ENCODE peak calls at places on chromosomes 7 and 10, in nine cellular contexts. One of them, this sample, is unnamed.

GRCh38 chr7:46071076-46071475 is 150.0 kb upstream of the IGFBP3 start:
- DNase-seq in transverse colon: no peak
- DNase-seq in fibroblast of the aortic adventitia: peak; percentile 81
- DNase-seq in upper lobe of right lung: no peak
- DNase-seq in colonic mucosa: no peak
- DNase-seq in gastrocnemius medialis: no peak
- DNase-seq in BE2C: no peak
- DNase-seq in keratinocyte: no peak
- DNase-seq in prostate gland: no peak
- DNase-seq in this sample: no peak

GRCh38 chr10:70445718-70446485 is 4.4 kb upstream of the NODAL start:
- DNase-seq in fibroblast of the aortic adventitia: peak; percentile 51
- DNase-seq in BE2C: no peak
- DNase-seq in transverse colon: no peak
- DNase-seq in colonic mucosa: no peak
- DNase-seq in keratinocyte: no peak
- DNase-seq in prostate gland: no peak
- DNase-seq in gastrocnemius medialis: no peak
- DNase-seq in upper lobe of right lung: no peak
- DNase-seq in this sample: no peak

GRCh38 chr10:123507298-123507697 is 158.9 kb upstream of the GPR26 start:
- DNase-seq in upper lobe of right lung: no peak
- DNase-seq in BE2C: no peak
- DNase-seq in keratinocyte: no peak
- DNase-seq in colonic mucosa: no peak
- DNase-seq in transverse colon: no peak
- DNase-seq in gastrocnemius medialis: no peak
- DNase-seq in fibroblast of the aortic adventitia: no peak
- DNase-seq in prostate gland: no peak
- DNase-seq in this sample: no peak

GRCh38 chr10:8301831-8302230 is 247.3 kb downstream of the GATA3 start:
- DNase-seq in BE2C: peak; percentile 36
- DNase-seq in fibroblast of the aortic adventitia: no peak
- DNase-seq in prostate gland: no peak
- DNase-seq in colonic mucosa: no peak
- DNase-seq in gastrocnemius medialis: no peak
- DNase-seq in transverse colon: no peak
- DNase-seq in upper lobe of right lung: no peak
- DNase-seq in keratinocyte: no peak
- DNase-seq in this sample: no peak

GRCh38 chr7:147173883-147174282 is 1057.3 kb downstream of the CNTNAP2 start:
- DNase-seq in BE2C: no peak
- DNase-seq in prostate gland: no peak
- DNase-seq in gastrocnemius medialis: no peak
- DNase-seq in colonic mucosa: no peak
- DNase-seq in transverse colon: no peak
- DNase-seq in keratinocyte: no peak
- DNase-seq in fibroblast of the aortic adventitia: no peak
- DNase-seq in upper lobe of right lung: no peak
- DNase-seq in this sample: no peak

GRCh38 chr7:44438851-44439250 is 51.6 kb downstream of the NUDCD3 start:
- DNase-seq in upper lobe of right lung: no peak
- DNase-seq in prostate gland: no peak
- DNase-seq in gastrocnemius medialis: no peak
- DNase-seq in transverse colon: no peak
- DNase-seq in colonic mucosa: no peak
- DNase-seq in fibroblast of the aortic adventitia: no peak
- DNase-seq in keratinocyte: no peak
- DNase-seq in BE2C: no peak
- DNase-seq in this sample: no peak

GRCh38 chr7:117269895-117270294 is 53.0 kb downstream of the WNT2 start:
- DNase-seq in BE2C: no peak
- DNase-seq in transverse colon: no peak
- DNase-seq in colonic mucosa: no peak
- DNase-seq in fibroblast of the aortic adventitia: peak; percentile 89
- DNase-seq in gastrocnemius medialis: no peak
- DNase-seq in keratinocyte: no peak
- DNase-seq in prostate gland: no peak
- DNase-seq in upper lobe of right lung: no peak
- DNase-seq in this sample: no peak

GRCh38 chr10:87862644-87863101 is 660 bp downstream of the KLLN start:
- DNase-seq in transverse colon: no peak
- DNase-seq in gastrocnemius medialis: no peak
- DNase-seq in upper lobe of right lung: no peak
- DNase-seq in BE2C: no peak
- DNase-seq in prostate gland: no peak
- DNase-seq in keratinocyte: no peak
- DNase-seq in colonic mucosa: no peak
- DNase-seq in fibroblast of the aortic adventitia: no peak
- DNase-seq in this sample: no peak

GRCh38 chr10:46079831-46080585 is 33.9 kb upstream of the MSMB start:
- DNase-seq in colonic mucosa: no peak
- DNase-seq in gastrocnemius medialis: no peak
- DNase-seq in transverse colon: no peak
- DNase-seq in fibroblast of the aortic adventitia: peak; percentile 3
- DNase-seq in keratinocyte: no peak
- DNase-seq in prostate gland: no peak
- DNase-seq in upper lobe of right lung: no peak
- DNase-seq in BE2C: no peak
- DNase-seq in this sample: no peak

GRCh38 chr10:26621889-26622681 is 75.4 kb upstream of the PDSS1 start:
- DNase-seq in colonic mucosa: peak; percentile 47
- DNase-seq in transverse colon: peak; percentile 67
- DNase-seq in prostate gland: peak; percentile 16
- DNase-seq in keratinocyte: no peak
- DNase-seq in fibroblast of the aortic adventitia: peak; percentile 5
- DNase-seq in upper lobe of right lung: peak; percentile 84
- DNase-seq in BE2C: no peak
- DNase-seq in gastrocnemius medialis: peak; percentile 19
- DNase-seq in this sample: no peak

GRCh38 chr10:113563306-113564088 is 10.6 kb downstream of the HABP2 start:
- DNase-seq in BE2C: peak; percentile 80
- DNase-seq in keratinocyte: peak; percentile 7
- DNase-seq in prostate gland: peak; percentile 70
- DNase-seq in fibroblast of the aortic adventitia: peak; percentile 62
- DNase-seq in colonic mucosa: peak; percentile 84
- DNase-seq in gastrocnemius medialis: peak; percentile 66
- DNase-seq in upper lobe of right lung: peak; percentile 88
- DNase-seq in transverse colon: peak; percentile 81
- DNase-seq in this sample: no peak

GRCh38 chr10:116490028-116490662 is 55.6 kb upstream of the PNLIP start:
- DNase-seq in colonic mucosa: no peak
- DNase-seq in transverse colon: no peak
- DNase-seq in BE2C: no peak
- DNase-seq in gastrocnemius medialis: no peak
- DNase-seq in fibroblast of the aortic adventitia: peak; percentile 26
- DNase-seq in keratinocyte: no peak
- DNase-seq in upper lobe of right lung: no peak
- DNase-seq in prostate gland: no peak
- DNase-seq in this sample: no peak

GRCh38 chr7:154953006-154953684 is 49.8 kb downstream of the PAXIP1 start:
- DNase-seq in keratinocyte: no peak
- DNase-seq in upper lobe of right lung: peak; percentile 85
- DNase-seq in prostate gland: no peak
- DNase-seq in BE2C: peak; percentile 79
- DNase-seq in colonic mucosa: peak; percentile 65
- DNase-seq in fibroblast of the aortic adventitia: peak; percentile 50
- DNase-seq in gastrocnemius medialis: peak; percentile 19
- DNase-seq in transverse colon: peak; percentile 70
- DNase-seq in this sample: no peak

GRCh38 chr10:122748496-122748895 is 48.9 kb upstream of the C10orf120 start:
- DNase-seq in fibroblast of the aortic adventitia: no peak
- DNase-seq in prostate gland: no peak
- DNase-seq in upper lobe of right lung: no peak
- DNase-seq in transverse colon: no peak
- DNase-seq in BE2C: no peak
- DNase-seq in gastrocnemius medialis: no peak
- DNase-seq in keratinocyte: no peak
- DNase-seq in colonic mucosa: no peak
- DNase-seq in this sample: no peak

GRCh38 chr7:100745184-100745583 is 11.8 kb downstream of the ZAN start:
- DNase-seq in upper lobe of right lung: peak; percentile 73
- DNase-seq in prostate gland: no peak
- DNase-seq in colonic mucosa: no peak
- DNase-seq in gastrocnemius medialis: peak; percentile 15
- DNase-seq in keratinocyte: no peak
- DNase-seq in fibroblast of the aortic adventitia: peak; percentile 60
- DNase-seq in BE2C: peak; percentile 46
- DNase-seq in transverse colon: peak; percentile 17
- DNase-seq in this sample: no peak
- H3K4me3 ChIP-seq in upper lobe of right lung: peak overlapping the region; percentile 45
- H3K4me3 ChIP-seq in prostate gland: peak overlapping the region; percentile 25
- H3K4me3 ChIP-seq in colonic mucosa: no peak overlapping the region
- H3K4me3 ChIP-seq in gastrocnemius medialis: no peak overlapping the region
- H3K4me3 ChIP-seq in keratinocyte: no peak overlapping the region
- H3K4me3 ChIP-seq in fibroblast of the aortic adventitia: peak overlapping the region; percentile 53
- H3K4me3 ChIP-seq in BE2C: peak overlapping the region; percentile 16
- H3K4me3 ChIP-seq in transverse colon: peak overlapping the region; percentile 44
- H3K4me3 ChIP-seq in this sample: peak overlapping the region; percentile 11

DNA sequence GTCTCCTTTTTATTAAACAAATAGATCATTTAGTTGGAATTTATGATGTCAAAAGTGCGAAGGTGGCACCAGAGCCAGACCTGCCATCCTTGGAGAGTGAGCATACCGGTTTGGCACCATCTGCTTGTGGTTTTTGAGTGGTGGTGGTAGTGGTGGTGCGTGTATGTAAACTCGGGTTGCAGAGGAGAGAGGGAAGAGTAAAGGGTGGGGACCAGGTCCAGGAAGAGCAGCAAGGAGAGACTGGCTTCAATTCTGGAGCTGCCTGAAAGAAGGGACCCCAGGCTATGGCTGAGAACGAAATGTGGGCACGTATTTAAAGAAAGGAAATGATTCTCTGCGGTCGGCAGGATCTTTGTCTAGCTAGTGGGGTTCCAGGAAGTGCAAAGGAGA is 547 bp upstream of the GOLGA7B start:
- DNase-seq in transverse colon: peak; percentile 20
- DNase-seq in fibroblast of the aortic adventitia: no peak
- DNase-seq in prostate gland: no peak
- DNase-seq in gastrocnemius medialis: no peak
- DNase-seq in keratinocyte: no peak
- DNase-seq in upper lobe of right lung: peak; percentile 55
- DNase-seq in BE2C: no peak
- DNase-seq in colonic mucosa: peak; percentile 39
- DNase-seq in this sample: no peak
- H3K4me3 ChIP-seq in transverse colon: peak overlapping the region; percentile 73
- H3K4me3 ChIP-seq in fibroblast of the aortic adventitia: no peak overlapping the region
- H3K4me3 ChIP-seq in prostate gland: peak overlapping the region; percentile 51
- H3K4me3 ChIP-seq in gastrocnemius medialis: peak overlapping the region; percentile 65
- H3K4me3 ChIP-seq in keratinocyte: peak overlapping the region; percentile 79
- H3K4me3 ChIP-seq in upper lobe of right lung: peak overlapping the region; percentile 54
- H3K4me3 ChIP-seq in BE2C: peak overlapping the region; percentile 59
- H3K4me3 ChIP-seq in colonic mucosa: peak overlapping the region; percentile 50
- H3K4me3 ChIP-seq in this sample: peak overlapping the region; percentile 44

GRCh38 chr10:133442191-133442966 is 11.4 kb upstream of the SCART1 start:
- DNase-seq in gastrocnemius medialis: peak; percentile 6
- DNase-seq in prostate gland: no peak
- DNase-seq in colonic mucosa: peak; percentile 15
- DNase-seq in fibroblast of the aortic adventitia: no peak
- DNase-seq in BE2C: no peak
- DNase-seq in transverse colon: no peak
- DNase-seq in keratinocyte: no peak
- DNase-seq in upper lobe of right lung: peak; percentile 51
- DNase-seq in this sample: no peak

GRCh38 chr10:133445268-133445732 is 8.4 kb upstream of the SCART1 start:
- DNase-seq in prostate gland: peak; percentile 3
- DNase-seq in keratinocyte: no peak
- DNase-seq in BE2C: no peak
- DNase-seq in upper lobe of right lung: no peak
- DNase-seq in fibroblast of the aortic adventitia: no peak
- DNase-seq in transverse colon: no peak
- DNase-seq in colonic mucosa: peak; percentile 16
- DNase-seq in gastrocnemius medialis: peak; percentile 6
- DNase-seq in this sample: no peak

GRCh38 chr10:133445751-133446708 is 7.7 kb upstream of the SCART1 start:
- DNase-seq in gastrocnemius medialis: peak; percentile 5
- DNase-seq in transverse colon: no peak
- DNase-seq in upper lobe of right lung: no peak
- DNase-seq in prostate gland: no peak
- DNase-seq in keratinocyte: no peak
- DNase-seq in fibroblast of the aortic adventitia: no peak
- DNase-seq in BE2C: no peak
- DNase-seq in colonic mucosa: no peak
- DNase-seq in this sample: no peak

GRCh38 chr10:133442967-133443924 is 10.5 kb upstream of the SCART1 start:
- DNase-seq in transverse colon: no peak
- DNase-seq in gastrocnemius medialis: peak; percentile 9
- DNase-seq in upper lobe of right lung: peak; percentile 41
- DNase-seq in colonic mucosa: peak; percentile 10
- DNase-seq in keratinocyte: no peak
- DNase-seq in prostate gland: no peak
- DNase-seq in fibroblast of the aortic adventitia: no peak
- DNase-seq in BE2C: no peak
- DNase-seq in this sample: no peak

DNA sequence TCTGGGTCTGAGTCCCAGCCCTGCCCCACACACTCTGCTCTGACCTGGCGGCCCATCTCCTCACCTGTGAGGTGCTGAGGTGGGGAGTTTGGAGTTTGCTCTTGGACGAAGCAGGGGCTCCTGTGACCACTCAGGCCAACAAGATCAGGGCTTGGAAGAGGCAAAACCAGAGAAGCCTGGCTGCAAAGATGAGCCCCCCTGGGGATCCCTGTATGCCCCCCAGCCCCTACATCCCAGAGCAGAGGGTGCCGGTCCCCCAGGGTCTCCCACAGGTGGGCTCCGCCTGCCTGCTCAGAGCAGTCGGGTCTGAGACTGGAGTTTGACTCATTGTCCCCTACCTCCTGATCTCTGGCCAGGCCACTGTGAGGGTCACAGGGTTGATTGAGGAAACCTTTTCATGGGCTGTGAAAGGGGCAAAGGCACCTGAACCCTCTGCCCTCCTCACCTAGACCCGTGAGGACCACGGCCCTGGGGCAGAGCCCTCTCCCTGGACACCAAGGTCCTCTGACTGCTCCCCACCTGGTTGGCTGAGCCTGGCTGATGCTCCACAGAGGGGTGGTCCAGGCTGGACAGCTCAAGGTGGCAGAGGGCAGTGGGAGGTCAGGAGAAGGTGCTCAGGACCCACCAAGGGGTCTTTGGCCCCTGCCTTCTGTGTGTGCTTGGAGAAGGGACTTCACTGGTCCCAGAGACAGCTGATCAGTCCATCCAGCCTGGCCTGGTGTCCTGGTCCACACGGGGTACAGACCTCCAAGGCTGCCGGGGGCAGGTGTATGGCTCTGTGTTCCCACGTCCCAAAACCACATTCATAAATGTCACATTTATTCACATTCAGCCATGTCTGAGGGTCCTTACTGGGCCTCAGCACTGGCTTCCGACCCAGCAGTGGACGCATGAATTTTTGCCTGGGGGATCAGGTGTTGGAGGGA is 9.1 kb upstream of the SCART1 start:
- DNase-seq in keratinocyte: no peak
- DNase-seq in upper lobe of right lung: no peak
- DNase-seq in colonic mucosa: no peak
- DNase-seq in prostate gland: no peak
- DNase-seq in transverse colon: no peak
- DNase-seq in gastrocnemius medialis: peak; percentile 9
- DNase-seq in BE2C: no peak
- DNase-seq in fibroblast of the aortic adventitia: no peak
- DNase-seq in this sample: no peak
- H3K4me3 ChIP-seq in keratinocyte: no peak overlapping the region
- H3K4me3 ChIP-seq in upper lobe of right lung: no peak overlapping the region
- H3K4me3 ChIP-seq in colonic mucosa: no peak overlapping the region
- H3K4me3 ChIP-seq in prostate gland: no peak overlapping the region
- H3K4me3 ChIP-seq in transverse colon: no peak overlapping the region
- H3K4me3 ChIP-seq in gastrocnemius medialis: no peak overlapping the region
- H3K4me3 ChIP-seq in BE2C: no peak overlapping the region
- H3K4me3 ChIP-seq in fibroblast of the aortic adventitia: no peak overlapping the region
- H3K4me3 ChIP-seq in this sample: no peak overlapping the region

GRCh38 chr10:110010076-110011069 is 2.6 kb downstream of the ADD3 start:
- DNase-seq in colonic mucosa: peak; percentile 38
- DNase-seq in prostate gland: no peak
- DNase-seq in fibroblast of the aortic adventitia: no peak
- DNase-seq in keratinocyte: no peak
- DNase-seq in upper lobe of right lung: no peak
- DNase-seq in gastrocnemius medialis: no peak
- DNase-seq in transverse colon: no peak
- DNase-seq in BE2C: no peak
- DNase-seq in this sample: no peak
- H3K4me3 ChIP-seq in colonic mucosa: no peak overlapping the region
- H3K4me3 ChIP-seq in prostate gland: no peak overlapping the region
- H3K4me3 ChIP-seq in fibroblast of the aortic adventitia: peak overlapping the region; percentile 93
- H3K4me3 ChIP-seq in keratinocyte: no peak overlapping the region
- H3K4me3 ChIP-seq in upper lobe of right lung: peak overlapping the region; percentile 93
- H3K4me3 ChIP-seq in gastrocnemius medialis: no peak overlapping the region
- H3K4me3 ChIP-seq in transverse colon: peak overlapping the region; percentile 88
- H3K4me3 ChIP-seq in BE2C: peak overlapping the region; percentile 84
- H3K4me3 ChIP-seq in this sample: no peak overlapping the region